ENCODE peak calls at places on chromosomes 1 and 21, in four cellular contexts. One of them, this sample, is unnamed.
A peak's percentile ranks its signal among the peaks of the same experiment; 100 is the strongest.

GRCh38 chr1:27135920-27136551 is 18.9 kb downstream of the SLC9A1 start:
- DNase-seq in mucosa of gallbladder: no peak
- DNase-seq in body of pancreas: no peak
- DNase-seq in H9: peak; percentile 64
- DNase-seq in this sample: no peak

GRCh38 chr1:155294520-155295182 is 6.6 kb downstream of the PKLR start:
- DNase-seq in body of pancreas: no peak
- DNase-seq in mucosa of gallbladder: no peak
- DNase-seq in H9: no peak
- DNase-seq in this sample: no peak

GRCh38 chr1:21585037-21585436 is 75.8 kb downstream of the ALPL start:
- DNase-seq in mucosa of gallbladder: no peak
- DNase-seq in body of pancreas: no peak
- DNase-seq in H9: no peak
- DNase-seq in this sample: no peak

GRCh38 chr1:65412984-65413375 is 7.5 kb upstream of the LEPR start:
- DNase-seq in mucosa of gallbladder: no peak
- DNase-seq in body of pancreas: no peak
- DNase-seq in H9: no peak
- DNase-seq in this sample: no peak

GRCh38 chr1:58249729-58250586 is 296.6 kb downstream of the OMA1 start:
- DNase-seq in mucosa of gallbladder: no peak
- DNase-seq in H9: peak; percentile 87
- DNase-seq in body of pancreas: peak; percentile 18
- DNase-seq in this sample: no peak

GRCh38 chr1:158972841-158973240 is 36.9 kb upstream of the IFI16 start:
- DNase-seq in H9: no peak
- DNase-seq in mucosa of gallbladder: no peak
- DNase-seq in body of pancreas: no peak
- DNase-seq in this sample: no peak

GRCh38 chr1:225766967-225767413 is 10.6 kb upstream of the SRP9 start:
- DNase-seq in body of pancreas: peak; percentile 38
- DNase-seq in H9: no peak
- DNase-seq in mucosa of gallbladder: no peak
- DNase-seq in this sample: no peak

GRCh38 chr1:84797603-84798002 is 95.4 kb downstream of the LPAR3 start:
- DNase-seq in mucosa of gallbladder: no peak
- DNase-seq in H9: no peak
- DNase-seq in body of pancreas: no peak
- DNase-seq in this sample: no peak

GRCh38 chr1:224718470-224719053 is 102.4 kb downstream of the CNIH3 start:
- DNase-seq in H9: no peak
- DNase-seq in body of pancreas: no peak
- DNase-seq in mucosa of gallbladder: no peak
- DNase-seq in this sample: peak; percentile 7

GRCh38 chr1:12572506-12572905 is 45.5 kb downstream of the DHRS3 start:
- DNase-seq in H9: no peak
- DNase-seq in body of pancreas: no peak
- DNase-seq in mucosa of gallbladder: no peak
- DNase-seq in this sample: no peak

GRCh38 chr1:22471078-22471477 is 19.4 kb downstream of the ZBTB40 start:
- DNase-seq in mucosa of gallbladder: no peak
- DNase-seq in body of pancreas: peak; percentile 64
- DNase-seq in H9: no peak
- DNase-seq in this sample: no peak

GRCh38 chr1:189226779-189227178 is 1250.9 kb downstream of the BRINP3 start:
- DNase-seq in body of pancreas: no peak
- DNase-seq in H9: no peak
- DNase-seq in mucosa of gallbladder: no peak
- DNase-seq in this sample: no peak

GRCh38 chr1:212873518-212873917 is 15.4 kb downstream of the FLVCR1 start:
- DNase-seq in mucosa of gallbladder: no peak
- DNase-seq in body of pancreas: no peak
- DNase-seq in H9: no peak
- DNase-seq in this sample: no peak

GRCh38 chr1:110634455-110635281 is 28.5 kb upstream of the KCNA2 start:
- DNase-seq in mucosa of gallbladder: peak; percentile 68
- DNase-seq in body of pancreas: peak; percentile 92
- DNase-seq in H9: no peak
- DNase-seq in this sample: peak; percentile 24

GRCh38 chr1:9946315-9946714 is 3.0 kb downstream of the NMNAT1 start:
- DNase-seq in body of pancreas: no peak
- DNase-seq in H9: no peak
- DNase-seq in mucosa of gallbladder: no peak
- DNase-seq in this sample: no peak

GRCh38 chr1:55828031-55828430 is 612.9 kb upstream of the USP24 start:
- DNase-seq in mucosa of gallbladder: no peak
- DNase-seq in body of pancreas: no peak
- DNase-seq in H9: no peak
- DNase-seq in this sample: no peak

GRCh38 chr21:28537371-28538079 is 455.2 kb downstream of the LTN1 start:
- DNase-seq in body of pancreas: no peak
- DNase-seq in H9: no peak
- DNase-seq in mucosa of gallbladder: no peak
- DNase-seq in this sample: no peak

GRCh38 chr21:34908424-34909055 is 140.6 kb downstream of the RUNX1 start:
- DNase-seq in mucosa of gallbladder: no peak
- DNase-seq in H9: no peak
- DNase-seq in body of pancreas: peak; percentile 37
- DNase-seq in this sample: no peak

GRCh38 chr1:27292111-27292510 is 29.9 kb upstream of the TMEM222 start:
- DNase-seq in mucosa of gallbladder: no peak
- DNase-seq in H9: no peak
- DNase-seq in body of pancreas: peak; percentile 21
- DNase-seq in this sample: no peak

GRCh38 chr1:236844499-236845271 is 49.6 kb downstream of the MTR start:
- DNase-seq in body of pancreas: peak; percentile 13
- DNase-seq in mucosa of gallbladder: peak; percentile 13
- DNase-seq in H9: no peak
- DNase-seq in this sample: no peak

GRCh38 chr21:45361033-45361997 is 43.6 kb upstream of the COL18A1 start:
- DNase-seq in body of pancreas: no peak
- DNase-seq in mucosa of gallbladder: no peak
- DNase-seq in H9: no peak
- DNase-seq in this sample: no peak

GRCh38 chr1:112862753-112863426 is 93.1 kb downstream of the SLC16A1 start:
- DNase-seq in H9: no peak
- DNase-seq in body of pancreas: no peak
- DNase-seq in mucosa of gallbladder: no peak
- DNase-seq in this sample: no peak

GRCh38 chr1:113975211-113975895 is 3.9 kb upstream of the OLFML3 start:
- DNase-seq in H9: no peak
- DNase-seq in body of pancreas: no peak
- DNase-seq in mucosa of gallbladder: no peak
- DNase-seq in this sample: no peak

GRCh38 chr1:52887483-52887882 is 34.1 kb downstream of the ECHDC2 start:
- DNase-seq in H9: no peak
- DNase-seq in mucosa of gallbladder: no peak
- DNase-seq in body of pancreas: no peak
- DNase-seq in this sample: no peak

GRCh38 chr21:45522381-45522780 is 19.9 kb downstream of the SLC19A1 start:
- DNase-seq in H9: no peak
- DNase-seq in body of pancreas: no peak
- DNase-seq in mucosa of gallbladder: no peak
- DNase-seq in this sample: no peak

GRCh38 chr21:35294231-35294898 is 245.3 kb upstream of the RUNX1 start:
- DNase-seq in mucosa of gallbladder: peak; percentile 38
- DNase-seq in H9: no peak
- DNase-seq in body of pancreas: peak; percentile 74
- DNase-seq in this sample: no peak

GRCh38 chr1:200793677-200794076 is 55.0 kb downstream of the CAMSAP2 start:
- DNase-seq in body of pancreas: no peak
- DNase-seq in H9: no peak
- DNase-seq in mucosa of gallbladder: no peak
- DNase-seq in this sample: no peak

GRCh38 chr1:210332719-210333398 is 4.2 kb downstream of the HHAT start:
- DNase-seq in H9: no peak
- DNase-seq in body of pancreas: no peak
- DNase-seq in mucosa of gallbladder: no peak
- DNase-seq in this sample: peak; percentile 61